ENCODE peak calls at places on chromosomes 1 and 21, in four cellular contexts. S is neural crest cell, Y is GM13976, K is RWPE2. X is an unnamed sample.

GRCh38 chr1:30325999-30326398 is 397.4 kb downstream of the MATN1 start:
- DNase-seq in S (no peak), K (no peak), Y (no peak), X (no peak)

GRCh38 chr1:81020506-81020905 is 780.2 kb upstream of the ADGRL2 start:
- DNase-seq in S (no peak), Y (no peak), K (no peak), X (no peak)

GRCh38 chr1:68324316-68324715 is 92.0 kb upstream of the WLS start:
- DNase-seq in K (no peak), S (no peak), Y (no peak), X (no peak)

GRCh38 chr1:30260318-30260717 is 463.1 kb downstream of the MATN1 start:
- DNase-seq in Y (no peak), S (no peak), K (peak), X (peak)

GRCh38 chr1:91835087-91835521 is 50.8 kb downstream of the TGFBR3 start:
- DNase-seq in S (no peak), Y (no peak), K (no peak), X (no peak)

GRCh38 chr1:177701654-177702353 is 268.1 kb downstream of the SEC16B start:
- DNase-seq in Y (no peak), S (no peak), K (no peak), X (no peak)

GRCh38 chr1:107724648-107725047 is 240.3 kb downstream of the VAV3 start:
- DNase-seq in K (no peak), S (no peak), Y (no peak), X (no peak)

GRCh38 chr1:8705104-8705503 is 112.3 kb downstream of the RERE start:
- DNase-seq in K (no peak), S (no peak), Y (no peak), X (no peak)

GRCh38 chr21:35063428-35064172 is 14.5 kb upstream of the RUNX1 start:
- DNase-seq in S (no peak), K (no peak), Y (no peak), X (no peak)

GRCh38 chr1:222126052-222126451 is 384.2 kb upstream of the DUSP10 start:
- DNase-seq in K (no peak), Y (no peak), S (no peak), X (no peak)

GRCh38 chr1:28591708-28592313 is at the start of gene RAB42:
- DNase-seq in S (no peak), Y (peak), K (no peak), X (no peak)

GRCh38 chr1:57796609-57797008 is 372.7 kb upstream of the DAB1 start:
- DNase-seq in Y (no peak), K (no peak), S (no peak), X (no peak)

GRCh38 chr1:207923121-207923520 is 12.2 kb upstream of the CD34 start:
- DNase-seq in S (no peak), Y (no peak), K (no peak), X (no peak)

GRCh38 chr1:206655471-206655882 is 20.1 kb downstream of the DYRK3 start:
- DNase-seq in S (no peak), Y (no peak), K (no peak), X (no peak)

GRCh38 chr1:27589841-27590426 is 14.0 kb downstream of the AHDC1 start:
- DNase-seq in Y (no peak), K (no peak), S (no peak), X (no peak)

GRCh38 chr1:51192213-51192843 is 43.7 kb upstream of the RNF11 start:
- DNase-seq in K (no peak), Y (peak), S (peak), X (no peak)

GRCh38 chr1:167206166-167206835 is 14.4 kb upstream of the POU2F1 start:
- DNase-seq in Y (no peak), S (no peak), K (no peak), X (no peak)

GRCh38 chr1:202159534-202160371 is 649 bp downstream of the PTPN7 start:
- DNase-seq in Y (peak), S (no peak), K (no peak), X (no peak)

GRCh38 chr1:111597433-111597832 is 22.2 kb upstream of the RAP1A start:
- DNase-seq in K (no peak), Y (no peak), S (no peak), X (no peak)

GRCh38 chr21:34132905-34133304 is 59.5 kb downstream of the MRPS6 start:
- DNase-seq in K (no peak), Y (no peak), S (no peak), X (no peak)

GRCh38 chr1:19596065-19596718 is 47.9 kb upstream of the NBL1 start:
- DNase-seq in S (no peak), K (no peak), Y (no peak), X (no peak)

GRCh38 chr1:243246916-243247315 is 8.2 kb downstream of the CEP170 start:
- DNase-seq in S (no peak), Y (no peak), K (no peak), X (no peak)

GRCh38 chr1:205783904-205784303 is 8.6 kb upstream of the RAB29 start:
- DNase-seq in S (no peak), K (no peak), Y (no peak), X (no peak)

GRCh38 chr1:195150768-195151167 is 1457.5 kb downstream of the KCNT2 start:
- DNase-seq in Y (no peak), S (no peak), K (no peak), X (no peak)

GRCh38 chr1:19029191-19030085 is 73.0 kb upstream of the IFFO2 start:
- DNase-seq in Y (no peak), S (no peak), K (peak), X (peak)

GRCh38 chr1:157968951-157969350 is 24.5 kb upstream of the KIRREL1 start:
- DNase-seq in S (no peak), Y (no peak), K (peak), X (no peak)

GRCh38 chr1:38194486-38194885 is 147.9 kb upstream of the POU3F1 start:
- DNase-seq in Y (no peak), S (no peak), K (no peak), X (no peak)

GRCh38 chr1:187527346-187527745 is 698.6 kb downstream of the PLA2G4A start:
- DNase-seq in K (no peak), Y (no peak), S (no peak), X (no peak)

GRCh38 chr1:226635456-226635941 is 86.9 kb downstream of the STUM start:
- DNase-seq in S (no peak), Y (no peak), K (no peak), X (peak)

GRCh38 chr1:115837762-115838421 is 3.0 kb downstream of the NHLH2 start:
- DNase-seq in S (no peak), Y (no peak), K (no peak), X (no peak)

GRCh38 chr1:92017656-92018055 is 12.1 kb upstream of the EPHX4 start:
- DNase-seq in S (no peak), K (no peak), Y (no peak), X (no peak)

GRCh38 chr1:174998569-174999215 is 1.1 kb upstream of the CACYBP start:
- DNase-seq in S (peak), Y (peak), K (no peak), X (no peak)

GRCh38 chr1:180948846-180949615 is 36.3 kb downstream of the KIAA1614 start:
- DNase-seq in K (no peak), Y (no peak), S (no peak), X (peak)

GRCh38 chr21:44072111-44072510 is 35.1 kb upstream of the PWP2 start:
- DNase-seq in K (no peak), Y (no peak), S (no peak), X (peak)

GRCh38 chr1:163013826-163014600 is 55.1 kb upstream of the RGS4 start:
- DNase-seq in S (no peak), K (no peak), Y (no peak), X (no peak)

DNA sequence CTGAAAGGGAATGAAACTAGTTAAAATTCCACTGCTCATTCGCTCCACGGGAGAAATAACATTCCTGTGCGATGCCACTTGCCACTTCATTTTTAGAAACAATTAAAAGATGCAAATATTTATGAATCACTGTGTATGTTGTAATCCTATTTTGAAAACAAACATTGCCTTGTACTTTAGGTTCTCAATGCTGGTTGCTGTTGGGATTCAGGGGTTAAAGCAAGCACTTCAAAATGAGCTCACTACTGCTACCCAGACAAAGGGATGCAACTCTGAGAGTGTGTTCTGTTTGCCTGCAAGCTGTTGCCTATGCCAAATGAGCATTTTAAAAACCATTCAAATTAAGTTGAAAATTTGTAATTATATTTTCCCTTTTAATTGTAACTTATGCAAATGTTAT is 87.5 kb downstream of the RWDD3 start:
- DNase-seq in S (no peak), Y (no peak), K (no peak), X (no peak)
- TF ChIP-seq CTCF in S (no peak), Y (no peak), K (no peak), X (no peak)

GRCh38 chr1:78071696-78072095 is 25.9 kb downstream of the GIPC2 start:
- DNase-seq in S (no peak), Y (no peak), K (no peak), X (no peak)

GRCh38 chr1:78073441-78073840 is 27.7 kb downstream of the GIPC2 start:
- DNase-seq in S (no peak), K (no peak), Y (no peak), X (no peak)

GRCh38 chr1:78070758-78071157 is 25.0 kb downstream of the GIPC2 start:
- DNase-seq in S (no peak), Y (no peak), K (no peak), X (no peak)

GRCh38 chr1:78070210-78070609 is 24.4 kb downstream of the GIPC2 start:
- DNase-seq in K (no peak), S (no peak), Y (no peak), X (no peak)

DNA sequence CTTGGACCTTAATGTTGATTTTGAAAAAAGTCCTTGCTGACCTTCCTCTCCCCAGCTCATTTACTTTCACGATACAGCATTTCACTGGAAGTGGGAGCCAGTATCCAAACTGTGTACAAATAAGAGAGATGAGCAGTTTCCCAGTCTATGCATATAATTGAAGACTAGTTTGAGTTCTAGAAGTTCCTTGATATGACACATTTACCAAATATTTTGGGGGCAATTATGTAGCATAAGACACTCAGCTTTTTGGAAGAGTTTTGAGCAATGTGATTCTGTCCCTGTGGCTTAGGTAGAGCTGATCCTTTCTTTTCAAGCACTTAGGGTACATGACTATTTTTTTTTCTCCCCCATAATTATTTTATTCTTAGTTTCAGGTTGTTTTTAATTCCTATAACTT is 26.4 kb downstream of the GIPC2 start:
- DNase-seq in S (no peak), Y (no peak), K (no peak), X (no peak)
- TF ChIP-seq CTCF in S (no peak), Y (no peak), K (no peak), X (no peak)

DNA sequence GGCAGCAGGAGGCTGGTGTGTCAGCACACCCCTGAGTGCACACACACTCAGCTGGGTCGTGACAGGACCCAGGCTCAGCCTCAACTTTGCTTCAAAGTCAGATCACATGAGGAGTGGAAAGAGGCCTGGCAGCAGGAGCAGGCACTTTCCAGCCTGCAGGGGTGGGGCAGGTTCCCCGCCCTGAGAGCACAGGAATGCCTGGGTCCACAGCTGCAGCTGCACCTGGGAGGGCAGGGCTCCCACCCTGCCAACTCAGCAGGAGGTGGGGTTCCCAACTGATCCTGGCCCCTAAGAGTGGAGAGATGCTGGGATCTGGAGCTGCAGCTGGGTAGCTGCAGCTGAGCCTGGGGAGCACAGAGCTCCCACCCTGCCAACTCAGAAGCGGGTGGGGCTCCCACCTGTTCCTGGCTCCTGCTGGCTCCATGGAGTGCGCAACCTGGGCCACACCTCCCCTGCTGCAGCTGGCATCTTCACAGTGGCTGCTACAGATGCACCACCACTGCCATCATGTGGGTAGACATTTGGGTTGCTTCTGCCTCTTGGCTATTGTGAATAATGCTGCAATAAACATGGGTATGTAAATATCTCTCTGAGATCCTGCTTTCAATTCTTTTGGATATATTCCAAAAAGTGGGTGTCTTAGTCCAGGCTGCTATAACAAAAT is 415.4 kb downstream of the TTLL7 start:
- DNase-seq in K (no peak), S (no peak), Y (no peak), X (no peak)
- TF ChIP-seq CTCF in K (no peak), S (peak), Y (no peak), X (peak)

DNA sequence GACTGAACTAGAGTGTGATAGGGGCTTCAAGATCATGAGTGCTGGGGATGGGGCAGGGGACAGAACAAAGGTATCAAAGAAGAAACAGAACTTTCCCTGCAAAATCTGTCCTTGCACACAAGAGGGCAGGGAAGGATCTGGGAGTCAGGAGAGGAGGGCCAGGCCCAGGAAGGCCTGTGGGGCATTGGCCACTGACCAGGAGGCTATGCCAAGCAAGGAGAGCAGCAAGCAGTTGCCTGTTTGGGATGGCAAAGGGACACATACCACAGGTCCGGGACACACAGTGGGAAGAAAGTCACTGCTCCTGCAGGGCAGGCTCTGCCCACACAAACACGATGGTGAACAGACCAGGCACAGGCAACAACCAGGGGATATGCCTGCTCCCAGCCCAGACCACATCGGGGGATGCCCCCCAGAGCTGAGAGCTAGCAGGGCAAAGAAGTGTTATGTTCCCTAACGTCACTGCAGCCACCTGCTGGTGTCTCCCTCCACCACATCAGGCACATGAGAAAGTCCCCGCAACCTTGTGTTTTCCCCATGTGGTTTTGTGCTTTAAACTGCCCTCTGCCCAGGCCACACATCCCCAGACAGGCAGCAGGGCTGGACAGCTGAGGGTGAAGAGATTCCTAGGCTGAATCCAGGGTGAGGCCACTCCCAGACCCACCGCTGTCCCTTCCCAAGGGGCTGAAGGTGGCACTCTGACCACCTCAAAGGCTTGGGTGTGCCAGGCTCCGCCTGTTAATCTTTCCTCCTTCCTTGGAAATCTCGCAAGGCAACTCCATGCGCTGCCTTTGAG is 53.6 kb downstream of the KIF21B start:
- DNase-seq in K (no peak), Y (peak), S (no peak), X (no peak)
- TF ChIP-seq CTCF in K (no peak), Y (peak), S (no peak), X (peak)

GRCh38 chr1:182599339-182599738 is 4.8 kb downstream of the RGS16 start:
- DNase-seq in S (no peak), K (no peak), Y (no peak), X (no peak)
- TF ChIP-seq CTCF in S (peak), K (no peak), Y (peak), X (peak)

GRCh38 chr1:66711420-66711819 is 40.8 kb upstream of the DYNLT5 start:
- DNase-seq in K (no peak), S (no peak), Y (no peak), X (no peak)
- TF ChIP-seq CTCF in K (peak), S (no peak), Y (no peak), X (peak)

DNA sequence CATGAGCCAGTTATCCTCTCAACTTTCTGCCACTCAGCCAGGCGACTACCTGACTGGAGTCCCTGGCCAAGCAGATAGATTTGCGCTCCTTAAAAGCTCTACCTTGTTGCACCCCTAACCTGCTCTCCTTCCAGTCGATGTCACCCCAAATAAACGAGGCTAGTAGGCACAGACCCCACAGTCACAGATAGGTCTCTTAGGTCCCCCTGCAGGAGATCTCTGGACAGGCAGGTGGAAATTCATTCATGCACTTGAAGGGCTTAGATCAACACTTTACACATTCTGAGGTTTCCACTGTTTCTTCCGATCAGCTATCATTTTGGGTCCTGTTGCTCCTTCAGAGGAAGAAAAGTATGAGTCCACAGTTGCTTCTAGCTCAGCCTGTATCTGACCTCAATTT is 272.6 kb upstream of the FMN2 start:
- DNase-seq in K (no peak), S (no peak), Y (no peak), X (no peak)
- TF ChIP-seq CTCF in K (no peak), S (peak), Y (no peak), X (no peak)

GRCh38 chr1:31669786-31670582 is 25.3 kb upstream of the PEF1 start:
- DNase-seq in K (peak), Y (no peak), S (no peak), X (no peak)
- TF ChIP-seq CTCF in K (peak), Y (no peak), S (no peak), X (peak)

DNA sequence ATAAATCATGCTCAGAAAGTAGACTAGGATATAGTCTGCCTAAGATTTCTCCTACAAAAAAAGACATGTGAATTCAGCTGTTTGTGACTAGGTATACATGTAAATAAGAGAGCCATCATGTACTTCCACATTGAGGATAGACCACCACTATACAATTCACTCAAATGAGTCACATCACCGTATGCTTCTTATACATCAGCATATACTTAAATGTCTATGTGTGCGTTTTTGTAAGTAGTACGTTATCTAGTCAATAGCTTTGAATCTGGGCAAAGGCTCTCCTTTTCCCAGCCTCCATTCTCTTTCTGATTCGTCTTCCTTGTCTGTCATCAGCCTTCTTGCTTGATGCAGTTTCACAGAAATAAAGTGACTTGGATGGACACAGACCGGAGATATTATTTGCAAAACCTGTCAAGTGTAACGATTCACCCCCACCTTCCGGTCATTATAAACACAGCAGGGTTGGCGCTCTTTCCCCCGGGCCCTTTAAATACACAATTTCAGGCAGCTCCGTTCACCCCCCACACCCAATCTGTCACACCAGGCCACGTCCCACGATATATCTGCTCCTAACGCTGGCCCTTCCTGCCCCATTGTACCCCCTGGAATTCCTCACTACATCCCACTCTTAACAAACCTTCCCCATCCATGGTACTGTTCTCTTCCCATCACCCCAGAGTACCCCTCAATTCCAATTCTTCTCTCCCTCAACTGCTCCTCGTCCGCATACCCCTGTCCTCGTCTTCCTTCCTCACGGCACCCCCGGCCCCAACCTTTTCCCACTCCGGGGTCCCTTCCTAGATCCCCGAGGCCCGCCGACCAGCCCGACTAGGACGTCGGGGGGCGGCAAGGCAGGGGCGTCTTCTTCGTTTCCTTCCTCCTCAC is 636 bp downstream of the VAMP4 start:
- DNase-seq in S (peak), Y (peak), K (no peak), X (no peak)
- TF ChIP-seq CTCF in S (peak), Y (no peak), K (peak), X (peak)